ENCODE peak calls at places on chromosomes 13 and 19, in nine cellular contexts. One of them, this sample, is unnamed.

GRCh38 chr13:96214804-96215445 is 125.0 kb downstream of the HS6ST3 start:
- DNase-seq in endothelial cell of umbilical vein: no peak
- DNase-seq in kidney: no peak
- DNase-seq in pancreas: no peak
- DNase-seq in spleen: no peak
- DNase-seq in ascending aorta: no peak
- DNase-seq in heart right ventricle: no peak
- DNase-seq in HL-60: no peak
- DNase-seq in uterus: no peak
- DNase-seq in this sample: no peak

GRCh38 chr19:49430678-49431329 is 5.6 kb downstream of the GFY start:
- DNase-seq in endothelial cell of umbilical vein: no peak
- DNase-seq in kidney: no peak
- DNase-seq in pancreas: no peak
- DNase-seq in spleen: no peak
- DNase-seq in ascending aorta: no peak
- DNase-seq in heart right ventricle: no peak
- DNase-seq in HL-60: no peak
- DNase-seq in uterus: no peak
- DNase-seq in this sample: peak; percentile 90

GRCh38 chr13:114099918-114100445 is 32.4 kb downstream of the RASA3 start:
- DNase-seq in endothelial cell of umbilical vein: no peak
- DNase-seq in kidney: peak; percentile 75
- DNase-seq in pancreas: no peak
- DNase-seq in spleen: no peak
- DNase-seq in ascending aorta: no peak
- DNase-seq in heart right ventricle: no peak
- DNase-seq in HL-60: peak; percentile 46
- DNase-seq in uterus: peak; percentile 14
- DNase-seq in this sample: no peak

GRCh38 chr13:83248751-83249150 is 633.5 kb downstream of the SLITRK1 start:
- DNase-seq in endothelial cell of umbilical vein: no peak
- DNase-seq in kidney: no peak
- DNase-seq in pancreas: no peak
- DNase-seq in spleen: no peak
- DNase-seq in ascending aorta: no peak
- DNase-seq in heart right ventricle: no peak
- DNase-seq in HL-60: no peak
- DNase-seq in uterus: no peak
- DNase-seq in this sample: no peak

GRCh38 chr19:46494936-46495788 is 505 bp downstream of the PNMA8B start:
- DNase-seq in endothelial cell of umbilical vein: no peak
- DNase-seq in kidney: no peak
- DNase-seq in pancreas: no peak
- DNase-seq in spleen: no peak
- DNase-seq in ascending aorta: no peak
- DNase-seq in heart right ventricle: no peak
- DNase-seq in HL-60: no peak
- DNase-seq in uterus: no peak
- DNase-seq in this sample: no peak

GRCh38 chr19:16969127-16969526 is 57.5 kb downstream of the CPAMD8 start:
- DNase-seq in endothelial cell of umbilical vein: no peak
- DNase-seq in kidney: no peak
- DNase-seq in pancreas: no peak
- DNase-seq in spleen: no peak
- DNase-seq in ascending aorta: no peak
- DNase-seq in heart right ventricle: no peak
- DNase-seq in HL-60: peak; percentile 26
- DNase-seq in uterus: no peak
- DNase-seq in this sample: peak; percentile 75

GRCh38 chr19:13902993-13903555 is 2.8 kb downstream of the BRME1 start:
- DNase-seq in endothelial cell of umbilical vein: peak; percentile 21
- DNase-seq in kidney: no peak
- DNase-seq in pancreas: no peak
- DNase-seq in spleen: no peak
- DNase-seq in ascending aorta: no peak
- DNase-seq in heart right ventricle: no peak
- DNase-seq in HL-60: peak; percentile 31
- DNase-seq in uterus: no peak
- DNase-seq in this sample: peak; percentile 81

GRCh38 chr13:110546933-110547332 is 14.6 kb downstream of the RAB20 start:
- DNase-seq in endothelial cell of umbilical vein: peak; percentile 94
- DNase-seq in kidney: peak; percentile 91
- DNase-seq in pancreas: peak; percentile 86
- DNase-seq in spleen: peak; percentile 84
- DNase-seq in ascending aorta: peak; percentile 42
- DNase-seq in heart right ventricle: peak; percentile 89
- DNase-seq in HL-60: no peak
- DNase-seq in uterus: peak; percentile 74
- DNase-seq in this sample: no peak

GRCh38 chr13:112969692-112970338 is 801 bp downstream of the MCF2L start:
- DNase-seq in endothelial cell of umbilical vein: no peak
- DNase-seq in kidney: no peak
- DNase-seq in pancreas: no peak
- DNase-seq in spleen: no peak
- DNase-seq in ascending aorta: no peak
- DNase-seq in heart right ventricle: no peak
- DNase-seq in HL-60: no peak
- DNase-seq in uterus: no peak
- DNase-seq in this sample: no peak

GRCh38 chr13:103960011-103960410 is 893.8 kb upstream of the SLC10A2 start:
- DNase-seq in endothelial cell of umbilical vein: peak; percentile 59
- DNase-seq in kidney: no peak
- DNase-seq in pancreas: no peak
- DNase-seq in spleen: no peak
- DNase-seq in ascending aorta: no peak
- DNase-seq in heart right ventricle: no peak
- DNase-seq in HL-60: no peak
- DNase-seq in uterus: no peak
- DNase-seq in this sample: no peak

GRCh38 chr19:45125975-45126493 is 33.1 kb downstream of the PPP1R37 start:
- DNase-seq in endothelial cell of umbilical vein: peak; percentile 52
- DNase-seq in kidney: no peak
- DNase-seq in pancreas: peak; percentile 38
- DNase-seq in spleen: peak; percentile 83
- DNase-seq in ascending aorta: no peak
- DNase-seq in heart right ventricle: peak; percentile 28
- DNase-seq in HL-60: peak; percentile 76
- DNase-seq in uterus: no peak
- DNase-seq in this sample: peak; percentile 86

GRCh38 chr19:8209965-8210659 is 942 bp downstream of the CERS4 start:
- DNase-seq in endothelial cell of umbilical vein: no peak
- DNase-seq in kidney: no peak
- DNase-seq in pancreas: peak; percentile 43
- DNase-seq in spleen: no peak
- DNase-seq in ascending aorta: no peak
- DNase-seq in heart right ventricle: peak; percentile 14
- DNase-seq in HL-60: no peak
- DNase-seq in uterus: no peak
- DNase-seq in this sample: no peak

GRCh38 chr13:25902946-25903345 is 148.9 kb downstream of the SHISA2 start:
- DNase-seq in endothelial cell of umbilical vein: no peak
- DNase-seq in kidney: no peak
- DNase-seq in pancreas: no peak
- DNase-seq in spleen: no peak
- DNase-seq in ascending aorta: no peak
- DNase-seq in heart right ventricle: no peak
- DNase-seq in HL-60: no peak
- DNase-seq in uterus: no peak
- DNase-seq in this sample: no peak

GRCh38 chr13:79775830-79776229 is 294.9 kb downstream of the NDFIP2 start:
- DNase-seq in endothelial cell of umbilical vein: peak; percentile 87
- DNase-seq in kidney: no peak
- DNase-seq in pancreas: peak; percentile 21
- DNase-seq in spleen: no peak
- DNase-seq in ascending aorta: no peak
- DNase-seq in heart right ventricle: peak; percentile 36
- DNase-seq in HL-60: peak; percentile 71
- DNase-seq in uterus: no peak
- DNase-seq in this sample: peak; percentile 48

GRCh38 chr19:38697641-38698071 is 46.6 kb downstream of the CAPN12 start:
- DNase-seq in endothelial cell of umbilical vein: no peak
- DNase-seq in kidney: no peak
- DNase-seq in pancreas: no peak
- DNase-seq in spleen: no peak
- DNase-seq in ascending aorta: no peak
- DNase-seq in heart right ventricle: no peak
- DNase-seq in HL-60: no peak
- DNase-seq in uterus: no peak
- DNase-seq in this sample: no peak

GRCh38 chr13:50459046-50459445 is 384.4 kb downstream of the DLEU7 start:
- DNase-seq in endothelial cell of umbilical vein: no peak
- DNase-seq in kidney: no peak
- DNase-seq in pancreas: no peak
- DNase-seq in spleen: no peak
- DNase-seq in ascending aorta: no peak
- DNase-seq in heart right ventricle: no peak
- DNase-seq in HL-60: no peak
- DNase-seq in uterus: no peak
- DNase-seq in this sample: no peak

GRCh38 chr19:53945441-53945840 is 17.3 kb upstream of the CACNG8 start:
- DNase-seq in endothelial cell of umbilical vein: no peak
- DNase-seq in kidney: no peak
- DNase-seq in pancreas: no peak
- DNase-seq in spleen: no peak
- DNase-seq in ascending aorta: no peak
- DNase-seq in heart right ventricle: no peak
- DNase-seq in HL-60: peak; percentile 14
- DNase-seq in uterus: no peak
- DNase-seq in this sample: no peak

GRCh38 chr19:22622901-22623840 is 11.0 kb upstream of the ZNF492 start:
- DNase-seq in endothelial cell of umbilical vein: no peak
- DNase-seq in kidney: peak; percentile 63
- DNase-seq in pancreas: no peak
- DNase-seq in spleen: no peak
- DNase-seq in ascending aorta: no peak
- DNase-seq in heart right ventricle: peak; percentile 19
- DNase-seq in HL-60: no peak
- DNase-seq in uterus: no peak
- DNase-seq in this sample: no peak
- H3K4me3 ChIP-seq in endothelial cell of umbilical vein: no peak overlapping the region
- H3K4me3 ChIP-seq in kidney: no peak overlapping the region
- H3K4me3 ChIP-seq in pancreas: no peak overlapping the region
- H3K4me3 ChIP-seq in spleen: no peak overlapping the region
- H3K4me3 ChIP-seq in ascending aorta: peak overlapping the region; percentile 85
- H3K4me3 ChIP-seq in heart right ventricle: peak overlapping the region; percentile 15
- H3K4me3 ChIP-seq in HL-60: no peak overlapping the region
- H3K4me3 ChIP-seq in uterus: peak overlapping the region; percentile 42
- H3K4me3 ChIP-seq in this sample: no peak overlapping the region

DNA sequence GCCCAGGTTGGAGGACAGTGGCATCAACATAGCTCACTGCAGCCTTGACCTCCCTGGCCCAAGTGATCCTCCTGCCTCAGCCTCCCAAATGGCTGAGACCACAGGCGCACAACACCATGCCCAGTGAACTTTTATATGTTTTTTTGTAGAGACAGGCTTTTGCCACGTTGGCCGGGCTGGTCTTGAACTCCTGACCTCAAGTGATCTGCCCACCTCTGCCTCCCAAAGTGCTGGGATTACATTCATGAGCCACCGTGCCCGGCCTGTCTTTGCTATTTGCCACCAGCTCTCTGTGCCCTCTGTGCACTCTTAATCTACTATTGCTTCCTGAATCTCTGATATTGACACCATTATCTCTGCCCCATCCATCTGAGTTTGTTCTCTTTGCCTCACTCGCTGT is 34.3 kb upstream of the LRRC4B start:
- DNase-seq in endothelial cell of umbilical vein: no peak
- DNase-seq in kidney: no peak
- DNase-seq in pancreas: no peak
- DNase-seq in spleen: no peak
- DNase-seq in ascending aorta: no peak
- DNase-seq in heart right ventricle: no peak
- DNase-seq in HL-60: no peak
- DNase-seq in uterus: no peak
- DNase-seq in this sample: no peak
- H3K27ac ChIP-seq in endothelial cell of umbilical vein: no peak overlapping the region
- H3K27ac ChIP-seq in kidney: no peak overlapping the region
- H3K27ac ChIP-seq in pancreas: no peak overlapping the region
- H3K27ac ChIP-seq in spleen: no peak overlapping the region
- H3K27ac ChIP-seq in ascending aorta: no peak overlapping the region
- H3K27ac ChIP-seq in heart right ventricle: no peak overlapping the region
- H3K27ac ChIP-seq in HL-60: no peak overlapping the region
- H3K27ac ChIP-seq in uterus: no peak overlapping the region
- H3K27ac ChIP-seq in this sample: no peak overlapping the region

DNA sequence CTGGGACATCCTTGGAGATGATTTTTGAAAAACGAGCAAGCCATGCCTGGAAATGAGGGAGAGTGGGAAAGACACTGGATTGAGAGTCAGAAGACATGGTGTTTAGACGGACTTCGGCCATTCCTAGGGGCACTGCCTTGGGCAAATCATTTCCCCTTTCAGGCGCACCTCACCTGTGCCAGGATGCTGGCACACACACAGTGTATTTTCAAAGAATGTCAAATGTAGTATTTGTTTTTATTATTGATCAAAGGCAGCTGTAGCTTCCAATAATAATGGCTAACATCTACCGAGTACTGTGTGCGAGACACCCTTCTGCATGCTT is 485.2 kb downstream of the UQCRFS1 start:
- DNase-seq in endothelial cell of umbilical vein: no peak
- DNase-seq in kidney: no peak
- DNase-seq in pancreas: no peak
- DNase-seq in spleen: no peak
- DNase-seq in ascending aorta: no peak
- DNase-seq in heart right ventricle: no peak
- DNase-seq in HL-60: no peak
- DNase-seq in uterus: no peak
- DNase-seq in this sample: no peak
- H3K4me3 ChIP-seq in endothelial cell of umbilical vein: no peak overlapping the region
- H3K4me3 ChIP-seq in kidney: no peak overlapping the region
- H3K4me3 ChIP-seq in pancreas: no peak overlapping the region
- H3K4me3 ChIP-seq in spleen: no peak overlapping the region
- H3K4me3 ChIP-seq in ascending aorta: no peak overlapping the region
- H3K4me3 ChIP-seq in heart right ventricle: no peak overlapping the region
- H3K4me3 ChIP-seq in HL-60: no peak overlapping the region
- H3K4me3 ChIP-seq in uterus: no peak overlapping the region
- H3K4me3 ChIP-seq in this sample: no peak overlapping the region

DNA sequence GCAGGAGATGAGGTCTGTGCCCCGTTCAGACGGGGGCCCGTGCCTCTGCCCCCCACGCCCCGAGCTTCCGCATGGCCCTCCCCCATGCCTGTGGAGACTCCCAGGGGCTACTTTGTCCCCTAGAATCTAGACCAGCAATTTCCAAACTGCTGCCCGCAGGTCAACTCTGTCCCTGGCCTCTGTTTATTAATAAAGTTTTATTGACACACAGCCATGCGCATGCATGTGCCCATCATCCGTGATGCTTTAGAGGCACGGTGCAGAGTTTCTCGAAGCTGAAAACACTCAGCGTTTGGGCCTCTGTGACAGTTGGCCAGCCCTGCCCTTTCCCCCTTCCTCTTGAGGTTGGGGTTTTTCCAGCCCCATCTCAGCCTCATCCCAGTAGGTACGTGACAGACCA is 140.0 kb downstream of the KDM4B start:
- DNase-seq in endothelial cell of umbilical vein: no peak
- DNase-seq in kidney: no peak
- DNase-seq in pancreas: no peak
- DNase-seq in spleen: no peak
- DNase-seq in ascending aorta: no peak
- DNase-seq in heart right ventricle: no peak
- DNase-seq in HL-60: no peak
- DNase-seq in uterus: no peak
- DNase-seq in this sample: no peak
- H3K27ac ChIP-seq in endothelial cell of umbilical vein: no peak overlapping the region
- H3K27ac ChIP-seq in kidney: no peak overlapping the region
- H3K27ac ChIP-seq in pancreas: no peak overlapping the region
- H3K27ac ChIP-seq in spleen: no peak overlapping the region
- H3K27ac ChIP-seq in ascending aorta: no peak overlapping the region
- H3K27ac ChIP-seq in heart right ventricle: no peak overlapping the region
- H3K27ac ChIP-seq in HL-60: no peak overlapping the region
- H3K27ac ChIP-seq in uterus: no peak overlapping the region
- H3K27ac ChIP-seq in this sample: no peak overlapping the region

GRCh38 chr13:30418886-30419459 is 3.3 kb upstream of the UBE2L5 start:
- DNase-seq in endothelial cell of umbilical vein: no peak
- DNase-seq in kidney: no peak
- DNase-seq in pancreas: no peak
- DNase-seq in spleen: no peak
- DNase-seq in ascending aorta: no peak
- DNase-seq in heart right ventricle: no peak
- DNase-seq in HL-60: no peak
- DNase-seq in uterus: peak; percentile 55
- DNase-seq in this sample: no peak
- H3K4me3 ChIP-seq in endothelial cell of umbilical vein: no peak overlapping the region
- H3K4me3 ChIP-seq in kidney: no peak overlapping the region
- H3K4me3 ChIP-seq in pancreas: no peak overlapping the region
- H3K4me3 ChIP-seq in spleen: no peak overlapping the region
- H3K4me3 ChIP-seq in ascending aorta: no peak overlapping the region
- H3K4me3 ChIP-seq in heart right ventricle: no peak overlapping the region
- H3K4me3 ChIP-seq in HL-60: no peak overlapping the region
- H3K4me3 ChIP-seq in uterus: no peak overlapping the region
- H3K4me3 ChIP-seq in this sample: no peak overlapping the region

This sample was measured in Karpas-422.